ENCODE peak calls at places on chromosome 18, in six cellular contexts. W, T, E, L, Y and S are unnamed samples.

GRCh38 chr18:49335677-49336076 is 124.8 kb downstream of the DYM start:
- DNase-seq in L (no peak), E (no peak), W (no peak), T (no peak), Y (peak), S (no peak)

GRCh38 chr18:79245517-79246001 is 150.2 kb upstream of the NFATC1 start:
- DNase-seq in W (no peak), E (no peak), L (no peak), Y (no peak), T (no peak), S (no peak)

GRCh38 chr18:60812921-60813320 is 440.3 kb upstream of the MC4R start:
- DNase-seq in Y (no peak), T (no peak), L (no peak), E (no peak), W (no peak), S (no peak)

GRCh38 chr18:905307-905947 is 756 bp downstream of the ADCYAP1 start:
- DNase-seq in L (no peak), W (no peak), T (no peak), E (no peak), Y (no peak), S (no peak)

GRCh38 chr18:46636040-46636630 is 20.9 kb downstream of the LOXHD1 start:
- DNase-seq in T (no peak), Y (no peak), L (no peak), E (no peak), W (no peak), S (no peak)

GRCh38 chr18:23158058-23158457 is 22.8 kb downstream of the CABLES1 start:
- DNase-seq in W (no peak), E (no peak), T (no peak), L (no peak), Y (no peak), S (no peak)

GRCh38 chr18:9712606-9713005 is 4.5 kb downstream of the RAB31 start:
- DNase-seq in W (no peak), Y (no peak), T (no peak), L (no peak), E (no peak), S (no peak)

GRCh38 chr18:58076052-58076451 is 32.0 kb downstream of the NEDD4L start:
- DNase-seq in Y (no peak), T (no peak), L (no peak), W (no peak), E (no peak), S (no peak)

GRCh38 chr18:50896093-50896492 is 17.2 kb downstream of the ME2 start:
- DNase-seq in E (no peak), L (no peak), W (no peak), T (no peak), Y (no peak), S (no peak)

GRCh38 chr18:62152844-62153243 is 34.0 kb downstream of the PIGN start:
- DNase-seq in T (no peak), W (no peak), L (no peak), E (no peak), Y (no peak), S (no peak)

GRCh38 chr18:49135871-49136270 is 185.1 kb upstream of the SMAD7 start:
- DNase-seq in E (no peak), L (no peak), Y (no peak), T (no peak), W (no peak), S (no peak)

GRCh38 chr18:2316686-2317308 is 254.5 kb downstream of the METTL4 start:
- DNase-seq in W (no peak), Y (no peak), L (no peak), E (no peak), T (no peak), S (no peak)

GRCh38 chr18:63260075-63260754 is 59.4 kb downstream of the BCL2 start:
- DNase-seq in E (no peak), L (no peak), W (no peak), Y (no peak), T (no peak), S (no peak)

GRCh38 chr18:12872408-12872807 is 11.6 kb downstream of the PTPN2 start:
- DNase-seq in L (no peak), Y (no peak), T (no peak), W (no peak), E (no peak), S (no peak)

GRCh38 chr18:54957295-54957694 is 2.0 kb downstream of the CCDC68 start:
- DNase-seq in L (no peak), E (no peak), Y (no peak), W (no peak), T (no peak), S (no peak)

GRCh38 chr18:47149457-47150028 is 757 bp downstream of the HDHD2 start:
- DNase-seq in Y (no peak), W (no peak), E (no peak), L (no peak), T (no peak), S (no peak)

GRCh38 chr18:37578886-37579513 is 13.4 kb upstream of the CELF4 start:
- DNase-seq in T (no peak), E (no peak), Y (peak), L (no peak), W (no peak), S (no peak)

GRCh38 chr18:13260114-13260926 is 41.8 kb downstream of the LDLRAD4 start:
- DNase-seq in E (no peak), T (no peak), L (no peak), W (no peak), Y (peak), S (no peak)

GRCh38 chr18:31596081-31596872 is 4.6 kb downstream of the TTR start:
- DNase-seq in W (no peak), L (no peak), Y (no peak), E (no peak), T (no peak), S (no peak)

GRCh38 chr18:78584167-78585022 is 395.2 kb upstream of the SALL3 start:
- DNase-seq in W (no peak), Y (no peak), L (no peak), T (no peak), E (no peak), S (no peak)

GRCh38 chr18:60466671-60467070 is 94.1 kb upstream of the MC4R start:
- DNase-seq in E (no peak), Y (no peak), W (no peak), T (no peak), L (no peak), S (no peak)

GRCh38 chr18:75088622-75089211 is 120.2 kb downstream of the PTGR3 start:
- DNase-seq in Y (no peak), T (no peak), L (no peak), E (no peak), W (no peak), S (no peak)

GRCh38 chr18:6992761-6993160 is 124.8 kb downstream of the LAMA1 start:
- DNase-seq in E (no peak), W (no peak), Y (no peak), L (no peak), T (no peak), S (no peak)

GRCh38 chr18:59357928-59358327 is 1.1 kb downstream of the LMAN1 start:
- DNase-seq in W (no peak), E (no peak), T (peak), L (no peak), Y (peak), S (no peak)

GRCh38 chr18:49162226-49162848 is 211.6 kb upstream of the SMAD7 start:
- DNase-seq in L (no peak), W (no peak), E (no peak), T (no peak), Y (no peak), S (no peak)

GRCh38 chr18:56431551-56431950 is 206.8 kb downstream of the TXNL1 start:
- DNase-seq in L (no peak), T (no peak), E (no peak), Y (no peak), W (no peak), S (no peak)

GRCh38 chr18:13568443-13569392 is 157.6 kb downstream of the FAM210A start:
- DNase-seq in L (no peak), W (peak), T (peak), E (no peak), Y (peak), S (no peak)

GRCh38 chr18:63578357-63578958 is 8.7 kb upstream of the SERPINB13 start:
- DNase-seq in Y (peak), L (peak), W (no peak), T (no peak), E (no peak), S (no peak)

GRCh38 chr18:63820694-63821093 is 45.5 kb downstream of the SERPINB7 start:
- DNase-seq in Y (no peak), E (no peak), L (no peak), T (no peak), W (no peak), S (no peak)

GRCh38 chr18:47929681-47930085 is 776 bp downstream of the SMAD2 start:
- DNase-seq in W (no peak), T (peak), E (no peak), L (no peak), Y (peak), S (no peak)

GRCh38 chr18:63249781-63250180 is 69.8 kb downstream of the BCL2 start:
- DNase-seq in E (no peak), T (no peak), W (no peak), L (peak), Y (peak), S (no peak)

GRCh38 chr18:57698571-57699276 is 77.1 kb upstream of the NARS1 start:
- DNase-seq in Y (no peak), L (no peak), T (no peak), E (no peak), W (no peak), S (no peak)

GRCh38 chr18:23703057-23703986 is 14.1 kb downstream of the LAMA3 start:
- DNase-seq in E (no peak), L (peak), T (peak), W (no peak), Y (peak), S (no peak)